ENCODE peak calls at places on chromosomes 12 and 14, in five cellular contexts. N is gastrocnemius medialis, H is heart left ventricle, F is NB4, R is ovary. T is an unnamed sample.
A peak's percentile ranks its signal among the peaks of the same experiment; 100 is the strongest.

GRCh38 chr14:95685978-95686922 is at the start of gene TCL1B:
- DNase-seq in N (no peak), H (no peak), F (no peak), R (no peak), T (no peak)

GRCh38 chr12:3218150-3218845 is 141.1 kb downstream of the TSPAN9 start:
- DNase-seq in N (peak; percentile 47), H (peak; percentile 78), F (peak; percentile 60), R (peak; percentile 90), T (peak; percentile 90)

GRCh38 chr12:4119157-4119761 is 154.3 kb upstream of the CCND2 start:
- DNase-seq in N (no peak), H (no peak), F (no peak), R (no peak), T (no peak)

GRCh38 chr12:2498961-2499500 is 295.7 kb upstream of the FKBP4 start:
- DNase-seq in N (no peak), H (no peak), F (no peak), R (no peak), T (no peak)

GRCh38 chr12:58097741-58098140 is 156.4 kb downstream of the ATP23 start:
- DNase-seq in N (no peak), H (no peak), F (no peak), R (no peak), T (no peak)

GRCh38 chr12:31931796-31932715 is 27.2 kb upstream of the RESF1 start:
- DNase-seq in N (no peak), H (no peak), F (no peak), R (no peak), T (no peak)

GRCh38 chr14:105867961-105868599 is 341.7 kb downstream of the TMEM121 start:
- DNase-seq in N (no peak), H (peak; percentile 14), F (no peak), R (peak; percentile 3), T (peak; percentile 7)

GRCh38 chr12:9866786-9867379 is 2.3 kb downstream of the CLEC2B start:
- DNase-seq in N (no peak), H (no peak), F (no peak), R (no peak), T (no peak)

GRCh38 chr12:14279845-14280244 is 85.6 kb upstream of the ATF7IP start:
- DNase-seq in N (no peak), H (no peak), F (no peak), R (no peak), T (no peak)

GRCh38 chr12:9710584-9711375 is 22.1 kb downstream of the CLECL1 start:
- DNase-seq in N (no peak), H (no peak), F (no peak), R (no peak), T (no peak)

GRCh38 chr14:91869556-91869955 is 2.2 kb upstream of the TC2N start:
- DNase-seq in N (no peak), H (no peak), F (no peak), R (no peak), T (no peak)

GRCh38 chr12:107309020-107309419 is 215.7 kb upstream of the CRY1 start:
- DNase-seq in N (no peak), H (no peak), F (no peak), R (no peak), T (no peak)

GRCh38 chr12:101021911-101022388 is 188.1 kb downstream of the SLC5A8 start:
- DNase-seq in N (no peak), H (no peak), F (peak; percentile 26), R (no peak), T (no peak)

GRCh38 chr12:119259483-119259882 is 75.0 kb upstream of the CCDC60 start:
- DNase-seq in N (no peak), H (no peak), F (no peak), R (no peak), T (no peak)

GRCh38 chr14:94390372-94391086 is 2.1 kb upstream of the SERPINA1 start:
- DNase-seq in N (no peak), H (peak; percentile 67), F (peak; percentile 60), R (no peak), T (no peak)

GRCh38 chr12:113500662-113501435 is 29.2 kb upstream of the LHX5 start:
- DNase-seq in N (no peak), H (no peak), F (no peak), R (no peak), T (no peak)

GRCh38 chr12:97493729-97494128 is 31.1 kb downstream of the RMST start:
- DNase-seq in N (no peak), H (no peak), F (no peak), R (no peak), T (no peak)

GRCh38 chr14:91315844-91316267 is 71.4 kb upstream of the GPR68 start:
- DNase-seq in N (no peak), H (no peak), F (peak; percentile 93), R (no peak), T (no peak)

GRCh38 chr12:93441111-93441616 is 583 bp downstream of the UBE2N start:
- DNase-seq in N (no peak), H (peak; percentile 37), F (peak; percentile 70), R (peak; percentile 35), T (peak; percentile 42)

GRCh38 chr12:9344540-9344939 is 136.3 kb upstream of the PZP start:
- DNase-seq in N (no peak), H (no peak), F (no peak), R (no peak), T (no peak)

GRCh38 chr14:93824076-93824475 is 35.8 kb upstream of the PRIMA1 start:
- DNase-seq in N (no peak), H (no peak), F (no peak), R (no peak), T (no peak)

GRCh38 chr12:116662612-116663144 is 75.2 kb downstream of the SPRING1 start:
- DNase-seq in N (no peak), H (no peak), F (peak; percentile 95), R (peak; percentile 50), T (no peak)

GRCh38 chr12:5984873-5985272 is 39.8 kb upstream of the ANO2 start:
- DNase-seq in N (no peak), H (no peak), F (no peak), R (no peak), T (no peak)

DNA sequence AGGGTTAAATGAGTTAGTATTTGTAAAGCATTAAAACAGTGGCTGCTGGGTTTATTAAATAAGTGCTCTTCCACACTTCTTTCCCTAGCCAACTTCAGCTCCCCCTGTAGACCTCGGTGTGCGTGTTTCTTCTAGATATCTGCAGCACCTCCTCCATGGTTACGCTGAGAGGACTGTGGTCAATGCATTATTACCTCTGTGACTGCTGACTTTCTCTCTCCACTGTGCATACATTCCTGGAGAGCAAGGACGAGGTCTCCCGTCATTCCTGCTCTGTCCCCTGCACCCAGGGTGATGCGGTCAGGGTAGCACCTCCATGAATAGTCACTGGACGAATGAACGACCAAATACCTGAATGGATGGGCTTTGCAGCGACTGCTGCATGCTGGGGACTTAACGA is 44.6 kb downstream of the ZFP36L1 start:
- DNase-seq in N (no peak), H (no peak), F (no peak), R (no peak), T (no peak)
- TF ChIP-seq POLR2A in N (no peak), H (no peak), F (no peak), R (no peak), T (no peak)

GRCh38 chr14:31024577-31025334 is 693 bp upstream of the AP4S1 start:
- DNase-seq in N (no peak), H (no peak), F (no peak), R (no peak), T (no peak)
- TF ChIP-seq POLR2A in N (no peak), H (no peak), F (no peak), R (no peak), T (no peak)

GRCh38 chr14:68476965-68477455 is 315.9 kb downstream of the ZFP36L1 start:
- DNase-seq in N (no peak), H (no peak), F (no peak), R (no peak), T (no peak)

GRCh38 chr14:68474741-68475140 is 318.1 kb downstream of the ZFP36L1 start:
- DNase-seq in N (no peak), H (no peak), F (no peak), R (no peak), T (no peak)

GRCh38 chr14:68475802-68476201 is 317.1 kb downstream of the ZFP36L1 start:
- DNase-seq in N (no peak), H (no peak), F (no peak), R (no peak), T (no peak)

GRCh38 chr14:68473794-68474193 is 319.1 kb downstream of the ZFP36L1 start:
- DNase-seq in N (no peak), H (no peak), F (no peak), R (no peak), T (no peak)

DNA sequence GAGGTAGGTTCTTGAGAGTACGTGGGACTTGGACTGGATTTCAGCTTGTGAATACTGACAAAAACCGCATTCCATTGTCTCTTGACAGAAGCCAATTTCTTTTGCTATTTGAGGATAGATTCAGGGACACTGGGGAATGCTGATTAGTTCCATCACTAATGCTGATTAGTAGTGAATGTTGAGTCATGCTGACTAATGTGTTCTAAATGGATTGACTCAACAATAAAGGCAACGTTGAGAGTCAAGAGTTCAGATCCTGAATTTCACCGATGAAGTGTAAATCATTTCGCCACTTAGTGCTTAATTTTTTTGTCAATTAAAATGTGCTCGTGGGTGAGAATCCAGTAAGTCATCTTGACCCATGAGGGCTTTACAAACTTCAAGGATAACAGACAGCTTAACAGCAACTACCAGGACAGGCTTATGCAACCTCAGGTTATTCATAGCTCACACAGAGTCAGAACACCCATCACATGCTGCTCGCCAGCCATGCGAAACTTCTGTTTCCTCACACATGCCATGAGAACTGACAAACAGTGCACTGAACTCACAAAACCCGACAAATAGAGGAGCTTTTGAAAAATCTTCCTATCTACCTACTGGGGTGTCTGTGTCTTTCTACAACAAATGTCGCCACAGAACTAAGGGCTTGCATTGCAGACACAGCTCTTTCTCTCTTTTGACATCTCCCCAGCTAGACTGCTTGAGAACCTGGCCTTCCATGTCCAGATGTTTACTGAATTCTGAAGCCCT is 316.5 kb downstream of the ZFP36L1 start:
- DNase-seq in N (peak; percentile 84), H (peak; percentile 57), F (peak; percentile 8), R (peak; percentile 61), T (peak; percentile 90)
- TF ChIP-seq POLR2A in N (peak; percentile 29), H (no peak), F (no peak), R (no peak), T (no peak)

GRCh38 chr12:127479256-127479655 is 787.7 kb upstream of the TMEM132C start:
- DNase-seq in N (no peak), H (no peak), F (no peak), R (no peak), T (no peak)
- TF ChIP-seq POLR2A in N (no peak), H (no peak), F (no peak), R (no peak), T (no peak)

DNA sequence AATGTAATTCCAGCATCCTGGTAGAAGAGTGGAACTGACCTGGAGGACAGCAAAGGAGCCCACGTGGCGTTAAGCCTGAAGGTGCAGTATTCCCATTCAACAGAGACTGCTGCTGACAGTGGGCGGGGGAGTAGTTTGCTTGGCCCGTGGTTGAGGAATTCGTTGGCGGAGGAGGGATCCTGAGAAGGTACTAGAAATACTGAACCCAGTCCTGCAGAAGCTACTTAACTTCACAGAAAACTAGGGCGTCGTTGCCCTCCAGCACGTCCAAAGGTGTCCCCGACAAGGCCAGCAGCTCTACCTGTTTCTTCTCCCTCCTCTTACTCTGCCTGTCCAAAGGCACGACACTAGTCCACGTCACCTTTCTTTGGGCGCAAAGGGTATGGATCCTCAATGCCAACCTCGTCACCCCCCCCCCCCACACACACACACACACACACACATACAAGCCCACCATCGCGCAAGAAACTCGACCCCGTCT is 303 bp downstream of the PUS7L start:
- DNase-seq in N (no peak), H (no peak), F (peak; percentile 52), R (peak; percentile 34), T (peak; percentile 28)
- TF ChIP-seq POLR2A in N (no peak), H (no peak), F (no peak), R (no peak), T (no peak)

GRCh38 chr14:58637391-58638230 is at the start of gene DACT1:
- DNase-seq in N (no peak), H (peak; percentile 80), F (peak; percentile 44), R (peak; percentile 81), T (peak; percentile 79)
- TF ChIP-seq POLR2A in N (peak; percentile 25), H (no peak), F (no peak), R (peak; percentile 55), T (no peak)

T was measured in uterus.